ENCODE peak calls at places on chromosomes 3 and 15, in ten cellular contexts. P, N, D, I, C, Y, L, R, V and F are unnamed samples.

GRCh38 chr3:24235121-24235520 is 259.5 kb downstream of the THRB start:
- DNase-seq in D (no peak), C (no peak), I (no peak), N (no peak), P (peak), V (no peak), Y (no peak), L (no peak), R (no peak), F (no peak)

GRCh38 chr3:732326-732928 is 360.4 kb upstream of the CNTN6 start:
- DNase-seq in N (no peak), R (no peak), I (no peak), L (no peak), V (no peak), Y (no peak), C (no peak), D (no peak), P (no peak), F (no peak)

GRCh38 chr3:15314276-15314675 is 18.1 kb downstream of the SH3BP5 start:
- DNase-seq in Y (no peak), C (no peak), I (no peak), D (no peak), P (no peak), N (no peak), R (no peak), V (no peak), L (no peak), F (no peak)

GRCh38 chr15:90642464-90643300 is 74.5 kb upstream of the BLM start:
- DNase-seq in I (no peak), D (no peak), C (no peak), R (no peak), L (no peak), P (no peak), N (no peak), Y (no peak), V (no peak), F (no peak)

GRCh38 chr3:89179355-89179997 is 72.1 kb downstream of the EPHA3 start:
- DNase-seq in Y (peak), C (no peak), I (no peak), P (no peak), N (no peak), D (no peak), V (no peak), R (no peak), L (no peak), F (no peak)

GRCh38 chr3:51712511-51712931 is 5.7 kb downstream of the GRM2 start:
- DNase-seq in R (no peak), N (no peak), L (no peak), P (no peak), Y (no peak), C (no peak), V (no peak), D (no peak), I (no peak), F (no peak)

GRCh38 chr15:40723919-40724318 is 28.9 kb downstream of the RAD51 start:
- DNase-seq in V (no peak), R (no peak), C (no peak), I (no peak), P (no peak), L (no peak), D (no peak), N (no peak), Y (no peak), F (no peak)

GRCh38 chr15:49313650-49314049 is 109.4 kb upstream of the FGF7 start:
- DNase-seq in L (no peak), V (no peak), P (no peak), Y (peak), C (no peak), N (no peak), I (no peak), R (no peak), D (no peak), F (no peak)

GRCh38 chr15:41827290-41827879 is 507 bp upstream of the JMJD7 start:
- DNase-seq in C (no peak), N (no peak), Y (no peak), D (no peak), R (peak), L (no peak), V (no peak), I (peak), P (no peak), F (no peak)

GRCh38 chr15:49645937-49646336 is 25.1 kb downstream of the DTWD1 start:
- DNase-seq in I (no peak), L (no peak), R (no peak), C (no peak), P (no peak), V (no peak), N (no peak), Y (peak), D (no peak), F (peak)

GRCh38 chr3:14857506-14857905 is 38.7 kb downstream of the FGD5 start:
- DNase-seq in N (no peak), D (no peak), P (no peak), C (no peak), L (no peak), Y (no peak), V (no peak), R (no peak), I (no peak), F (no peak)

GRCh38 chr3:136862611-136862951 is 573 bp downstream of the NCK1 start:
- DNase-seq in V (peak), C (peak), D (peak), P (peak), R (peak), N (peak), L (peak), I (peak), Y (peak), F (peak)

GRCh38 chr3:102536479-102536878 is 101.7 kb downstream of the ZPLD1 start:
- DNase-seq in V (no peak), C (no peak), I (no peak), L (no peak), R (peak), N (no peak), D (peak), Y (peak), P (peak), F (no peak)

GRCh38 chr3:21839592-21839991 is 88.6 kb upstream of the ZNF385D start:
- DNase-seq in Y (peak), L (no peak), P (peak), N (no peak), C (no peak), V (peak), R (peak), I (no peak), D (no peak), F (no peak)

GRCh38 chr3:53773586-53774368 is 72.4 kb downstream of the CHDH start:
- DNase-seq in P (no peak), V (no peak), R (no peak), D (no peak), C (no peak), N (no peak), Y (peak), L (no peak), I (no peak), F (no peak)

GRCh38 chr15:89051875-89052274 is 36.4 kb upstream of the ABHD2 start:
- DNase-seq in V (no peak), I (no peak), R (peak), N (no peak), D (no peak), L (no peak), P (peak), Y (peak), C (no peak), F (no peak)

GRCh38 chr3:108538083-108538482 is 27.7 kb upstream of the MYH15 start:
- DNase-seq in P (no peak), V (no peak), I (no peak), N (no peak), L (no peak), R (no peak), Y (no peak), D (no peak), C (no peak), F (no peak)

GRCh38 chr15:37823601-37824275 is 110.7 kb upstream of the TMCO5A start:
- DNase-seq in C (no peak), D (no peak), R (no peak), L (no peak), P (no peak), N (no peak), Y (no peak), I (no peak), V (no peak), F (no peak)

GRCh38 chr3:169528289-169528688 is 135.2 kb downstream of the MECOM start:
- DNase-seq in R (no peak), C (no peak), V (no peak), Y (no peak), I (no peak), N (no peak), D (no peak), L (no peak), P (no peak), F (no peak)

GRCh38 chr15:50055333-50056278 is 63.4 kb downstream of the ATP8B4 start:
- DNase-seq in N (no peak), D (no peak), P (no peak), V (peak), I (no peak), Y (peak), C (no peak), L (no peak), R (no peak), F (no peak)

GRCh38 chr3:99505646-99506269 is 132.6 kb upstream of the COL8A1 start:
- DNase-seq in N (no peak), C (no peak), I (no peak), L (peak), P (no peak), Y (peak), V (peak), D (no peak), R (no peak), F (peak)

GRCh38 chr3:8836096-8836495 is 66.7 kb upstream of the OXTR start:
- DNase-seq in P (no peak), I (no peak), L (no peak), C (no peak), D (no peak), Y (no peak), R (no peak), V (no peak), N (no peak), F (no peak)